ENCODE peak calls at places on chromosomes 3 and 15, in six cellular contexts. C is EH; Q is KG1; B is stimulated activated CD4-positive, alpha-beta T cell treated with anti-CD3 and anti-CD28 coated beads, Interleukin-2, amount 100 ng/mL, for 48 hours; T is heart left ventricle; S is A172. M is an unnamed sample.

GRCh38 chr15:81235781-81236507 is 39.3 kb downstream of the IL16 start:
- DNase-seq in C (peak; percentile 94), Q (peak; percentile 48), B (no peak), T (no peak), S (peak; percentile 55), M (no peak)

GRCh38 chr15:65730560-65731172 is 61.4 kb downstream of the DENND4A start:
- DNase-seq in C (peak; percentile 46), Q (no peak), B (no peak), T (no peak), S (no peak), M (no peak)

GRCh38 chr3:138941259-138941885 is 5.6 kb downstream of the FOXL2 start:
- DNase-seq in C (peak; percentile 59), Q (no peak), B (no peak), T (no peak), S (no peak), M (peak; percentile 24)

GRCh38 chr3:61996351-61996750 is 377.0 kb downstream of the FEZF2 start:
- DNase-seq in C (peak; percentile 8), Q (no peak), B (no peak), T (no peak), S (no peak), M (no peak)

GRCh38 chr3:11545186-11545851 is 98.4 kb downstream of the VGLL4 start:
- DNase-seq in C (no peak), Q (no peak), B (no peak), T (no peak), S (no peak), M (no peak)

GRCh38 chr3:158470944-158471638 is 99.9 kb upstream of the MLF1 start:
- DNase-seq in C (peak; percentile 73), Q (no peak), B (no peak), T (no peak), S (no peak), M (no peak)

GRCh38 chr3:36166477-36166876 is 213.8 kb upstream of the STAC start:
- DNase-seq in C (peak; percentile 71), Q (no peak), B (no peak), T (no peak), S (peak; percentile 93), M (no peak)

GRCh38 chr15:58282060-58282708 is 144.0 kb downstream of the AQP9 start:
- DNase-seq in C (peak; percentile 15), Q (no peak), B (no peak), T (no peak), S (no peak), M (no peak)

GRCh38 chr15:81106560-81106959 is 27.5 kb upstream of the CFAP161 start:
- DNase-seq in C (peak; percentile 90), Q (peak; percentile 56), B (peak; percentile 25), T (peak; percentile 18), S (peak; percentile 69), M (peak; percentile 32)

GRCh38 chr3:172147113-172147818 is 107.9 kb downstream of the FNDC3B start:
- DNase-seq in C (no peak), Q (no peak), B (no peak), T (no peak), S (no peak), M (no peak)

GRCh38 chr3:196336319-196337145 is 1.7 kb downstream of the TM4SF19 start:
- DNase-seq in C (no peak), Q (no peak), B (no peak), T (no peak), S (peak; percentile 69), M (no peak)

GRCh38 chr3:3133490-3133889 is 6.8 kb downstream of the TRNT1 start:
- DNase-seq in C (no peak), Q (no peak), B (no peak), T (no peak), S (no peak), M (no peak)

GRCh38 chr3:102158080-102158756 is 276.6 kb upstream of the ZPLD1 start:
- DNase-seq in C (peak; percentile 46), Q (no peak), B (no peak), T (no peak), S (no peak), M (no peak)

GRCh38 chr3:60445416-60445815 is 805.8 kb downstream of the FHIT start:
- DNase-seq in C (no peak), Q (no peak), B (no peak), T (no peak), S (no peak), M (no peak)

GRCh38 chr3:120693439-120694172 is 11.6 kb upstream of the HGD start:
- DNase-seq in C (peak; percentile 80), Q (no peak), B (no peak), T (no peak), S (peak; percentile 44), M (no peak)

GRCh38 chr15:63439536-63440264 is 58.1 kb upstream of the CA12 start:
- DNase-seq in C (peak; percentile 62), Q (no peak), B (no peak), T (no peak), S (peak; percentile 42), M (no peak)

GRCh38 chr15:53256457-53256856 is 466.3 kb upstream of the ONECUT1 start:
- DNase-seq in C (no peak), Q (no peak), B (no peak), T (no peak), S (no peak), M (no peak)

GRCh38 chr3:39098473-39099000 is 8.9 kb downstream of the GORASP1 start:
- DNase-seq in C (no peak), Q (no peak), B (no peak), T (no peak), S (no peak), M (no peak)

GRCh38 chr3:53092942-53093341 is 37.3 kb downstream of the RFT1 start:
- DNase-seq in C (no peak), Q (no peak), B (no peak), T (no peak), S (no peak), M (no peak)

GRCh38 chr3:38222032-38222634 is 43.5 kb upstream of the SLC22A13 start:
- DNase-seq in C (no peak), Q (no peak), B (no peak), T (no peak), S (no peak), M (no peak)

M was measured in Jurkat, Clone E6-1.